ENCODE peak calls at places on chromosomes 7 and 10, in ten cellular contexts. P is tibial nerve, W is GM12878, H is spleen, O is stomach, Q is GM12891, L is GM12892, G is A549, R is heart left ventricle, N is prostate gland. F is an unnamed sample.

GRCh38 chr7:467393-467828 is 52.2 kb downstream of the PDGFA start:
- DNase-seq in H (peak), Q (no peak), R (no peak), N (no peak), G (no peak), W (no peak), O (no peak), L (no peak), P (no peak), F (no peak)

GRCh38 chr10:94005050-94005449 is 11.3 kb downstream of the PLCE1 start:
- DNase-seq in H (no peak), Q (no peak), W (no peak), R (no peak), N (peak), G (no peak), O (no peak), P (no peak), L (no peak), F (no peak)

GRCh38 chr10:95742529-95742884 is 13.5 kb upstream of the ENTPD1 start:
- DNase-seq in W (no peak), G (no peak), L (no peak), H (no peak), O (peak), N (peak), R (peak), P (no peak), Q (no peak), F (no peak)

GRCh38 chr7:111012152-111012551 is 78.8 kb upstream of the LRRN3 start:
- DNase-seq in O (no peak), W (no peak), H (no peak), Q (no peak), G (no peak), N (no peak), R (no peak), P (no peak), L (no peak), F (no peak)

GRCh38 chr7:121547341-121548092 is 151.4 kb upstream of the FAM3C start:
- DNase-seq in Q (peak), G (peak), W (no peak), O (no peak), L (peak), R (no peak), N (no peak), P (no peak), H (no peak), F (peak)

GRCh38 chr7:157690833-157691382 is 354.1 kb downstream of the DNAJB6 start:
- DNase-seq in G (no peak), W (no peak), O (peak), L (no peak), H (peak), N (peak), Q (no peak), R (peak), P (peak), F (no peak)

GRCh38 chr10:113096111-113097045 is 146.3 kb downstream of the TCF7L2 start:
- DNase-seq in L (no peak), Q (no peak), W (no peak), O (no peak), G (no peak), R (no peak), N (no peak), H (no peak), P (no peak), F (no peak)

GRCh38 chr10:6659451-6659850 is 79.4 kb upstream of the PRKCQ start:
- DNase-seq in P (no peak), N (no peak), W (no peak), L (no peak), G (no peak), R (no peak), H (no peak), O (no peak), Q (no peak), F (no peak)

GRCh38 chr10:24974978-24975377 is 22.6 kb upstream of the PRTFDC1 start:
- DNase-seq in O (no peak), G (no peak), H (no peak), W (no peak), Q (no peak), P (peak), L (no peak), R (peak), N (no peak), F (no peak)

GRCh38 chr7:151981223-151981622 is 25.0 kb downstream of the GALNTL5 start:
- DNase-seq in P (no peak), Q (no peak), L (no peak), N (no peak), G (no peak), R (no peak), W (no peak), O (no peak), H (no peak), F (no peak)

GRCh38 chr10:128061306-128062300 is 64.6 kb downstream of the MKI67 start:
- DNase-seq in G (no peak), Q (no peak), N (no peak), P (peak), O (no peak), W (no peak), H (peak), R (no peak), L (no peak), F (no peak)

GRCh38 chr7:155807805-155808550 is 4.3 kb downstream of the SHH start:
- DNase-seq in H (peak), P (no peak), Q (no peak), W (no peak), N (no peak), R (peak), G (no peak), O (no peak), L (no peak), F (no peak)

GRCh38 chr10:102769375-102770107 is 25.8 kb downstream of the WBP1L start:
- DNase-seq in O (no peak), W (no peak), H (no peak), L (no peak), P (no peak), N (peak), Q (no peak), G (peak), R (no peak), F (peak)

GRCh38 chr10:79943871-79944270 is 5.0 kb downstream of the SFTPD start:
- DNase-seq in O (no peak), R (no peak), Q (no peak), P (no peak), H (no peak), N (no peak), W (no peak), G (no peak), L (no peak), F (no peak)

GRCh38 chr10:17181751-17182150 is 19.7 kb downstream of the TRDMT1 start:
- DNase-seq in O (no peak), H (no peak), P (no peak), N (no peak), R (no peak), Q (no peak), W (no peak), G (no peak), L (no peak), F (peak)

GRCh38 chr7:148078126-148078525 is 512.4 kb upstream of the C7orf33 start:
- DNase-seq in L (no peak), R (peak), H (no peak), O (peak), N (no peak), W (no peak), P (no peak), Q (no peak), G (no peak), F (no peak)

GRCh38 chr10:76301950-76302349 is 870.5 kb downstream of the LRMDA start:
- DNase-seq in R (no peak), P (no peak), L (no peak), G (no peak), H (no peak), N (no peak), Q (no peak), O (no peak), W (no peak), F (no peak)

GRCh38 chr10:127906548-127907377 is at the start of gene PTPRE:
- DNase-seq in H (peak), R (peak), P (no peak), L (peak), G (peak), W (no peak), O (peak), Q (peak), N (peak), F (peak)

GRCh38 chr7:130401531-130401930 is 21.2 kb downstream of the CPA1 start:
- DNase-seq in L (no peak), N (no peak), W (no peak), P (no peak), H (no peak), Q (no peak), R (no peak), G (no peak), O (no peak), F (no peak)

GRCh38 chr10:57723305-57723704 is 544.4 kb downstream of the IPMK start:
- DNase-seq in L (no peak), O (no peak), R (no peak), Q (no peak), N (no peak), P (no peak), W (no peak), H (no peak), G (no peak), F (no peak)

GRCh38 chr10:109784236-109784635 is 139.1 kb downstream of the XPNPEP1 start:
- DNase-seq in H (no peak), L (no peak), N (no peak), W (no peak), R (no peak), O (no peak), Q (no peak), P (no peak), G (no peak), F (no peak)

GRCh38 chr10:61635946-61636345 is 26.8 kb upstream of the CABCOCO1 start:
- DNase-seq in H (no peak), Q (no peak), O (no peak), R (no peak), G (no peak), W (no peak), P (no peak), L (no peak), N (no peak), F (no peak)

GRCh38 chr7:38199154-38199553 is 21.1 kb downstream of the STARD3NL start:
- DNase-seq in P (no peak), O (no peak), H (no peak), L (no peak), Q (no peak), W (no peak), R (no peak), G (no peak), N (no peak), F (no peak)

GRCh38 chr7:38198356-38198755 is 20.3 kb downstream of the STARD3NL start:
- DNase-seq in L (no peak), W (no peak), N (no peak), P (no peak), Q (no peak), H (no peak), O (no peak), G (no peak), R (no peak), F (no peak)

GRCh38 chr7:38192347-38192746 is 14.3 kb downstream of the STARD3NL start:
- DNase-seq in W (no peak), G (no peak), Q (no peak), H (no peak), P (no peak), L (no peak), R (no peak), N (no peak), O (no peak), F (no peak)

GRCh38 chr7:38199782-38200181 is 21.7 kb downstream of the STARD3NL start:
- DNase-seq in H (no peak), R (no peak), L (no peak), Q (no peak), G (no peak), P (no peak), O (no peak), W (no peak), N (no peak), F (no peak)

GRCh38 chr7:38195804-38196595 is 18.0 kb downstream of the STARD3NL start:
- DNase-seq in L (no peak), G (no peak), Q (no peak), N (no peak), O (no peak), W (no peak), R (no peak), H (no peak), P (no peak), F (no peak)
- TF ChIP-seq POLR2A in L (no peak), G (no peak), Q (no peak), N (no peak), O (no peak), W (no peak), R (no peak), H (no peak), P (no peak), F (no peak)

GRCh38 chr10:111824128-111824527 is 359.4 kb downstream of the GPAM start:
- DNase-seq in O (no peak), R (no peak), P (no peak), Q (no peak), H (no peak), G (no peak), N (no peak), W (no peak), L (no peak), F (no peak)
- TF ChIP-seq POLR2A in O (no peak), R (no peak), P (no peak), Q (no peak), H (no peak), G (no peak), N (no peak), W (no peak), L (no peak), F (no peak)

DNA sequence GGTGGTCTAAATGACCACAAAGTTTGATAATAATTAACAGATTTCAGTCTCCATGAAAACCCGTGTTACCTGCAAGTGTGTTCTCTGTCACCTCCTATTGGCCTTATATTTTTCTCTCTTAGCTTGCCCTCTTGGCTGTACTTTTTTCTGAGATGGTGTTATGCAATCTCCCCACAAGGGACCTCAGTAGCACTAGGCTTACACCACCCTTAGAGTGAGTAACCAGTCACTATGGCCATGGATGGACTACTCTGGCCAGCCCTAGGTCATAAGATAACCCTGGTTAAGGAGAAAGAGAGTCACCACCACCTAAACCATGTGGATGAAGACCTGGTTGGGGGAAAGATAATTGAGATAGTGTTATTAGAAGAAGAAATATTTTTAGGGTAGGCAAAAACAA is 76.8 kb downstream of the NPSR1 start:
- DNase-seq in O (no peak), W (no peak), R (no peak), G (no peak), L (no peak), N (no peak), P (no peak), Q (no peak), H (no peak), F (no peak)
- TF ChIP-seq POLR2A in O (no peak), W (no peak), R (no peak), G (no peak), L (no peak), N (no peak), P (no peak), Q (no peak), H (no peak), F (no peak)

GRCh38 chr7:134619627-134620331 is 26.9 kb upstream of the BPGM start:
- DNase-seq in Q (no peak), N (no peak), O (no peak), P (no peak), H (no peak), R (no peak), L (no peak), W (no peak), G (no peak), F (no peak)

GRCh38 chr7:134627109-134627774 is 19.4 kb upstream of the BPGM start:
- DNase-seq in P (no peak), W (no peak), R (no peak), N (no peak), Q (no peak), H (no peak), O (no peak), L (no peak), G (no peak), F (no peak)

GRCh38 chr7:134622303-134622995 is 24.2 kb upstream of the BPGM start:
- DNase-seq in R (no peak), P (no peak), W (no peak), O (no peak), N (no peak), H (no peak), L (no peak), Q (no peak), G (no peak), F (no peak)

GRCh38 chr7:134625571-134625970 is 21.1 kb upstream of the BPGM start:
- DNase-seq in N (no peak), W (no peak), G (no peak), O (no peak), L (no peak), Q (no peak), P (no peak), R (no peak), H (no peak), F (no peak)

GRCh38 chr7:134623193-134623592 is 23.5 kb upstream of the BPGM start:
- DNase-seq in W (no peak), O (no peak), H (no peak), N (no peak), Q (no peak), G (no peak), R (no peak), L (no peak), P (no peak), F (no peak)
- TF ChIP-seq POLR2A in W (no peak), O (no peak), H (no peak), N (no peak), Q (no peak), G (no peak), R (no peak), L (no peak), P (no peak), F (no peak)